ENCODE peak calls at places on chromosomes 4 and X, in nine cellular contexts. V, A, Z, N, H, J, C, E and F are unnamed samples.

GRCh38 chrX:14038375-14039077 is 8.8 kb upstream of the GEMIN8 start:
- DNase-seq in V (no peak), A (no peak), Z (no peak), N (no peak), H (no peak), J (no peak), C (no peak), E (no peak), F (no peak)

GRCh38 chr4:169682360-169683047 is 62.1 kb downstream of the CLCN3 start:
- DNase-seq in V (no peak), A (no peak), Z (no peak), N (no peak), H (no peak), J (no peak), C (no peak), E (no peak), F (no peak)

GRCh38 chrX:137031517-137032377 is 2.0 kb downstream of the GPR101 start:
- DNase-seq in V (peak; percentile 18), A (peak; percentile 68), Z (peak; percentile 66), N (no peak), H (peak; percentile 72), J (no peak), C (peak; percentile 14), E (peak; percentile 58), F (peak; percentile 78)

GRCh38 chr4:108749119-108749518 is 13.7 kb downstream of the ETNPPL start:
- DNase-seq in V (no peak), A (peak; percentile 67), Z (no peak), N (no peak), H (no peak), J (no peak), C (no peak), E (no peak), F (peak; percentile 21)

GRCh38 chr4:3276961-3277360 is 15.9 kb upstream of the RGS12 start:
- DNase-seq in V (no peak), A (no peak), Z (no peak), N (no peak), H (no peak), J (no peak), C (no peak), E (no peak), F (no peak)

GRCh38 chrX:20066968-20067708 is 49.6 kb downstream of the MAP7D2 start:
- DNase-seq in V (no peak), A (no peak), Z (peak; percentile 54), N (peak; percentile 45), H (peak; percentile 57), J (peak; percentile 6), C (peak; percentile 22), E (peak; percentile 55), F (peak; percentile 66)

GRCh38 chrX:72243472-72243871 is 4.6 kb upstream of the ERCC6L start:
- DNase-seq in V (no peak), A (no peak), Z (peak; percentile 40), N (no peak), H (no peak), J (no peak), C (no peak), E (no peak), F (peak; percentile 84)

GRCh38 chr4:20395160-20395773 is 143.6 kb downstream of the SLIT2 start:
- DNase-seq in V (no peak), A (peak; percentile 90), Z (peak; percentile 16), N (peak; percentile 0), H (no peak), J (no peak), C (peak; percentile 44), E (peak; percentile 86), F (peak; percentile 74)

GRCh38 chr4:140112576-140112975 is 41.4 kb downstream of the MAML3 start:
- DNase-seq in V (no peak), A (no peak), Z (no peak), N (no peak), H (no peak), J (no peak), C (no peak), E (no peak), F (no peak)

GRCh38 chr4:67694662-67695061 is 6.3 kb downstream of the UBA6 start:
- DNase-seq in V (no peak), A (no peak), Z (no peak), N (no peak), H (no peak), J (no peak), C (no peak), E (no peak), F (no peak)

GRCh38 chrX:53930513-53931380 is 113.5 kb downstream of the PHF8 start:
- DNase-seq in V (no peak), A (no peak), Z (no peak), N (no peak), H (no peak), J (no peak), C (no peak), E (peak; percentile 8), F (peak; percentile 3)

GRCh38 chr4:968221-968620 is 5.1 kb downstream of the DGKQ start:
- DNase-seq in V (no peak), A (no peak), Z (no peak), N (no peak), H (no peak), J (no peak), C (no peak), E (no peak), F (no peak)

GRCh38 chr4:25633541-25633940 is 22.1 kb upstream of the SLC34A2 start:
- DNase-seq in V (no peak), A (no peak), Z (no peak), N (no peak), H (no peak), J (no peak), C (no peak), E (no peak), F (no peak)

GRCh38 chrX:23493941-23494374 is 159.3 kb downstream of the PTCHD1 start:
- DNase-seq in V (no peak), A (no peak), Z (peak; percentile 1), N (no peak), H (no peak), J (no peak), C (no peak), E (peak; percentile 38), F (peak; percentile 20)

GRCh38 chr4:119627267-119628190 is 1.1 kb downstream of the PDE5A start:
- DNase-seq in V (peak; percentile 63), A (peak; percentile 89), Z (peak; percentile 44), N (peak; percentile 46), H (peak; percentile 92), J (peak; percentile 48), C (peak; percentile 72), E (peak; percentile 87), F (peak; percentile 61)

GRCh38 chr4:129138762-129139496 is 43.0 kb downstream of the C4orf33 start:
- DNase-seq in V (no peak), A (peak; percentile 52), Z (no peak), N (no peak), H (no peak), J (no peak), C (no peak), E (peak; percentile 1), F (no peak)

GRCh38 chr4:126264839-126265238 is 950.1 kb downstream of the FAT4 start:
- DNase-seq in V (no peak), A (no peak), Z (no peak), N (no peak), H (no peak), J (no peak), C (no peak), E (no peak), F (no peak)

GRCh38 chr4:158050942-158051341 is 121.9 kb downstream of the GASK1B start:
- DNase-seq in V (no peak), A (no peak), Z (no peak), N (no peak), H (no peak), J (no peak), C (no peak), E (no peak), F (no peak)
- H3K27ac ChIP-seq in V (no peak overlapping the region), A (no peak overlapping the region), Z (no peak overlapping the region), N (no peak overlapping the region), H (peak overlapping the region; percentile 66), J (no peak overlapping the region), C (peak overlapping the region; percentile 37), E (no peak overlapping the region), F (no peak overlapping the region)

GRCh38 chrX:154426916-154427792 is 1.3 kb upstream of the ATP6AP1 start:
- DNase-seq in V (no peak), A (no peak), Z (no peak), N (no peak), H (no peak), J (no peak), C (no peak), E (no peak), F (no peak)
- H3K27ac ChIP-seq in V (no peak overlapping the region), A (no peak overlapping the region), Z (peak overlapping the region; percentile 67), N (no peak overlapping the region), H (no peak overlapping the region), J (no peak overlapping the region), C (no peak overlapping the region), E (no peak overlapping the region), F (no peak overlapping the region)

GRCh38 chr4:39978378-39978775 is 666 bp upstream of the PDS5A start:
- DNase-seq in V (no peak), A (no peak), Z (no peak), N (no peak), H (no peak), J (no peak), C (no peak), E (no peak), F (no peak)

GRCh38 chr4:39976945-39977488 is 694 bp downstream of the PDS5A start:
- DNase-seq in V (no peak), A (peak; percentile 69), Z (peak; percentile 60), N (no peak), H (no peak), J (peak; percentile 7), C (peak; percentile 39), E (peak; percentile 39), F (peak; percentile 48)

GRCh38 chr4:39976141-39976944 is 1.4 kb downstream of the PDS5A start:
- DNase-seq in V (peak; percentile 73), A (peak; percentile 92), Z (peak; percentile 81), N (peak; percentile 63), H (peak; percentile 84), J (peak; percentile 88), C (peak; percentile 80), E (peak; percentile 95), F (peak; percentile 85)

GRCh38 chr4:39977489-39978377 is at the start of gene PDS5A:
- DNase-seq in V (peak; percentile 90), A (peak; percentile 94), Z (peak; percentile 94), N (peak; percentile 76), H (peak; percentile 98), J (peak; percentile 58), C (peak; percentile 91), E (peak; percentile 96), F (peak; percentile 96)

GRCh38 chr4:39975488-39976089 is 2.1 kb downstream of the PDS5A start:
- DNase-seq in V (no peak), A (no peak), Z (no peak), N (no peak), H (no peak), J (no peak), C (no peak), E (no peak), F (no peak)
- H3K27ac ChIP-seq in V (no peak overlapping the region), A (no peak overlapping the region), Z (peak overlapping the region; percentile 90), N (no peak overlapping the region), H (peak overlapping the region; percentile 87), J (no peak overlapping the region), C (peak overlapping the region; percentile 97), E (no peak overlapping the region), F (peak overlapping the region; percentile 94)

DNA sequence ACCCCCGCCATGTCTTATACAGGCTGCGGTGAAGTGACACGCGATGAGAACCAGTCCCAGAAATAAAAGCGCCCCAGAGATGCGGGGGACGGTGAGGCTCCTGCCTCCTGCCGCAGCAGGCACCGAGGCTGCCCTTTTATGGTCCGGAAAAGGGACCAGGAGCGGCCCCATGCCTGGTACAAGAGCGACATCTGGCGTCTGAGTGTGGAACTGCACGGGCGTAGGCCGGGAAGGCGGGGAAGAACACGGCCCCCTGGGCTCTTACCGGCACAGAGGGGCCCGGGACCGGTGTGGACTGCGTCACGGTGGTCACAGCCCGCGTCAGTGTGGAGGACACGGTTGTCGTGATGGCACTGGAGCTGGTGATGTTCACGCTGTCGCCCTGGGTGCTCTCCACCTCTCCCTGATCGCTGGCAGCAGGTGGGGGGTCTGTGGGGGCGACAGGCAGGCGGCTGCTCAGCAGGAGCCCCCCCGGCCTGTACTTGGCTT is 8.9 kb upstream of the RENBP start:
- DNase-seq in V (peak; percentile 67), A (peak; percentile 92), Z (peak; percentile 72), N (peak; percentile 68), H (peak; percentile 95), J (peak; percentile 53), C (peak; percentile 81), E (peak; percentile 65), F (peak; percentile 86)
- H3K27ac ChIP-seq in V (peak overlapping the region; percentile 55), A (no peak overlapping the region), Z (peak overlapping the region; percentile 57), N (no peak overlapping the region), H (no peak overlapping the region), J (peak overlapping the region; percentile 53), C (peak overlapping the region; percentile 70), E (no peak overlapping the region), F (peak overlapping the region; percentile 72)